ENCODE peak calls at places on chromosomes 11 and 22, in seven cellular contexts. One of them, this sample, is unnamed.
A peak's percentile ranks its signal among the peaks of the same experiment; 100 is the strongest.

GRCh38 chr11:76266269-76266668 is 60.0 kb upstream of the WNT11 start:
- DNase-seq in omental fat pad: no peak
- DNase-seq in GM13977: no peak
- DNase-seq in activated T-cell treated with anti-CD3 and anti-CD28 coated beads for 1 hour: no peak
- DNase-seq in ACHN: peak; percentile 36
- DNase-seq in HS-27A: peak; percentile 17
- DNase-seq in GM12865: no peak
- DNase-seq in this sample: peak; percentile 54

GRCh38 chr22:49789289-49790141 is 38.2 kb downstream of the BRD1 start:
- DNase-seq in GM12865: no peak
- DNase-seq in ACHN: no peak
- DNase-seq in GM13977: no peak
- DNase-seq in activated T-cell treated with anti-CD3 and anti-CD28 coated beads for 1 hour: peak; percentile 22
- DNase-seq in omental fat pad: no peak
- DNase-seq in HS-27A: no peak
- DNase-seq in this sample: no peak

GRCh38 chr11:22459053-22459452 is 120.9 kb downstream of the SLC17A6 start:
- DNase-seq in activated T-cell treated with anti-CD3 and anti-CD28 coated beads for 1 hour: no peak
- DNase-seq in ACHN: no peak
- DNase-seq in HS-27A: peak; percentile 98
- DNase-seq in GM12865: no peak
- DNase-seq in GM13977: no peak
- DNase-seq in omental fat pad: no peak
- DNase-seq in this sample: no peak

GRCh38 chr22:27086728-27087450 is 429.5 kb downstream of the MIAT start:
- DNase-seq in activated T-cell treated with anti-CD3 and anti-CD28 coated beads for 1 hour: no peak
- DNase-seq in ACHN: no peak
- DNase-seq in HS-27A: no peak
- DNase-seq in omental fat pad: no peak
- DNase-seq in GM13977: no peak
- DNase-seq in GM12865: no peak
- DNase-seq in this sample: no peak

GRCh38 chr11:116791002-116791812 is 472 bp downstream of the APOA5 start:
- DNase-seq in GM12865: peak; percentile 73
- DNase-seq in activated T-cell treated with anti-CD3 and anti-CD28 coated beads for 1 hour: peak; percentile 68
- DNase-seq in ACHN: peak; percentile 53
- DNase-seq in HS-27A: no peak
- DNase-seq in GM13977: peak; percentile 89
- DNase-seq in omental fat pad: peak; percentile 72
- DNase-seq in this sample: peak; percentile 86

GRCh38 chr22:31951201-31952093 is 7.1 kb downstream of the YWHAH start:
- DNase-seq in activated T-cell treated with anti-CD3 and anti-CD28 coated beads for 1 hour: no peak
- DNase-seq in HS-27A: no peak
- DNase-seq in omental fat pad: no peak
- DNase-seq in GM12865: no peak
- DNase-seq in GM13977: no peak
- DNase-seq in ACHN: no peak
- DNase-seq in this sample: no peak

GRCh38 chr11:128058580-128059208 is 528.7 kb downstream of the ETS1 start:
- DNase-seq in ACHN: no peak
- DNase-seq in GM13977: no peak
- DNase-seq in GM12865: no peak
- DNase-seq in HS-27A: no peak
- DNase-seq in omental fat pad: no peak
- DNase-seq in activated T-cell treated with anti-CD3 and anti-CD28 coated beads for 1 hour: no peak
- DNase-seq in this sample: no peak

GRCh38 chr22:28094831-28095230 is 175.8 kb upstream of the PITPNB start:
- DNase-seq in ACHN: no peak
- DNase-seq in activated T-cell treated with anti-CD3 and anti-CD28 coated beads for 1 hour: no peak
- DNase-seq in GM12865: no peak
- DNase-seq in GM13977: no peak
- DNase-seq in omental fat pad: no peak
- DNase-seq in HS-27A: no peak
- DNase-seq in this sample: no peak

GRCh38 chr22:41526802-41527799 is 17.2 kb downstream of the POLR3H start:
- DNase-seq in activated T-cell treated with anti-CD3 and anti-CD28 coated beads for 1 hour: peak; percentile 71
- DNase-seq in omental fat pad: peak; percentile 39
- DNase-seq in ACHN: no peak
- DNase-seq in GM13977: peak; percentile 77
- DNase-seq in GM12865: peak; percentile 61
- DNase-seq in HS-27A: no peak
- DNase-seq in this sample: peak; percentile 48

GRCh38 chr22:29011200-29011867 is 50.3 kb downstream of the C22orf31 start:
- DNase-seq in omental fat pad: no peak
- DNase-seq in HS-27A: no peak
- DNase-seq in GM12865: no peak
- DNase-seq in GM13977: no peak
- DNase-seq in ACHN: no peak
- DNase-seq in activated T-cell treated with anti-CD3 and anti-CD28 coated beads for 1 hour: no peak
- DNase-seq in this sample: no peak

This sample was measured in hepatocyte.